ENCODE peak calls at places on chromosomes 11 and 22, in four cellular contexts. S is GM12878, X is esophagus muscularis mucosa, Y is GM23248. P is an unnamed sample.

GRCh38 chr11:99383628-99384300 is 363.0 kb downstream of the CNTN5 start:
- DNase-seq in S (no peak), X (no peak), Y (no peak), P (no peak)

GRCh38 chr11:19474954-19475811 is 234.4 kb upstream of the E2F8 start:
- DNase-seq in S (peak), X (no peak), Y (no peak), P (no peak)

GRCh38 chr11:114604179-114604813 is 8.7 kb upstream of the NXPE4 start:
- DNase-seq in S (no peak), X (peak), Y (no peak), P (no peak)

GRCh38 chr22:21865041-21865440 is 2.4 kb downstream of the MAPK1 start:
- DNase-seq in S (no peak), X (no peak), Y (peak), P (peak)

GRCh38 chr22:47591016-47591415 is 828.6 kb downstream of the TBC1D22A start:
- DNase-seq in S (no peak), X (no peak), Y (no peak), P (no peak)

GRCh38 chr11:77073328-77074001 is 6.7 kb downstream of the CAPN5 start:
- DNase-seq in S (no peak), X (no peak), Y (peak), P (peak)

GRCh38 chr11:26045082-26045481 is 286.8 kb upstream of the ANO3 start:
- DNase-seq in S (no peak), X (no peak), Y (no peak), P (no peak)

GRCh38 chr22:47228767-47229166 is 466.3 kb downstream of the TBC1D22A start:
- DNase-seq in S (no peak), X (no peak), Y (peak), P (no peak)

GRCh38 chr11:80987161-80987560 is 1546.3 kb upstream of the TENM4 start:
- DNase-seq in S (no peak), X (no peak), Y (peak), P (no peak)

GRCh38 chr22:37207981-37208380 is 4.3 kb downstream of the SSTR3 start:
- DNase-seq in S (no peak), X (no peak), Y (no peak), P (no peak)

GRCh38 chr11:118870396-118871343 is 13.0 kb upstream of the CXCR5 start:
- DNase-seq in S (peak), X (no peak), Y (peak), P (no peak)

GRCh38 chr11:299081-299891 is at the start of gene IFITM5:
- DNase-seq in S (no peak), X (no peak), Y (no peak), P (no peak)

GRCh38 chr11:76706667-76707066 is 36.1 kb upstream of the LRRC32 start:
- DNase-seq in S (no peak), X (no peak), Y (no peak), P (no peak)

GRCh38 chr11:66956689-66957290 is 1.4 kb downstream of the PC start:
- DNase-seq in S (no peak), X (no peak), Y (peak), P (peak)

GRCh38 chr22:20299736-20300136 is 20.1 kb downstream of the DGCR6L start:
- DNase-seq in S (no peak), X (no peak), Y (peak), P (no peak)

GRCh38 chr22:36411589-36412258 is 24.0 kb upstream of the MYH9 start:
- DNase-seq in S (no peak), X (no peak), Y (no peak), P (no peak)

GRCh38 chr11:110355011-110355744 is 58.8 kb upstream of the RDX start:
- DNase-seq in S (no peak), X (no peak), Y (no peak), P (no peak)

GRCh38 chr22:27422442-27422841 is 379.1 kb downstream of the MN1 start:
- DNase-seq in S (no peak), X (no peak), Y (no peak), P (no peak)

GRCh38 chr11:102171101-102171500 is 60.9 kb downstream of the YAP1 start:
- DNase-seq in S (no peak), X (no peak), Y (peak), P (peak)

GRCh38 chr11:117218133-117218915 is 13.5 kb downstream of the PCSK7 start:
- DNase-seq in S (no peak), X (no peak), Y (no peak), P (no peak)

GRCh38 chr11:126824035-126824607 is 176.4 kb downstream of the KIRREL3 start:
- DNase-seq in S (no peak), X (no peak), Y (no peak), P (no peak)

GRCh38 chr11:88569342-88569741 is 231.8 kb upstream of the CTSC start:
- DNase-seq in S (no peak), X (no peak), Y (peak), P (no peak)

GRCh38 chr22:49979587-49980264 is 19.2 kb downstream of the PIM3 start:
- DNase-seq in S (no peak), X (no peak), Y (peak), P (peak)

GRCh38 chr22:33221566-33221965 is 163.4 kb upstream of the SYN3 start:
- DNase-seq in S (no peak), X (no peak), Y (peak), P (peak)

GRCh38 chr11:93033093-93033492 is 63.6 kb downstream of the MTNR1B start:
- DNase-seq in S (no peak), X (no peak), Y (no peak), P (no peak)

GRCh38 chr11:10605941-10606381 is 37.5 kb upstream of the LYVE1 start:
- DNase-seq in S (no peak), X (peak), Y (peak), P (peak)

GRCh38 chr22:33766056-33766455 is 154.2 kb downstream of the LARGE1 start:
- DNase-seq in S (no peak), X (no peak), Y (no peak), P (no peak)

GRCh38 chr11:19957301-19957985 is 202.8 kb downstream of the DBX1 start:
- DNase-seq in S (no peak), X (no peak), Y (no peak), P (no peak)

GRCh38 chr11:34909435-34909834 is 6.7 kb downstream of the APIP start:
- DNase-seq in S (no peak), X (no peak), Y (no peak), P (no peak)

GRCh38 chr11:8806974-8807373 is 104.0 kb upstream of the AKIP1 start:
- DNase-seq in S (no peak), X (no peak), Y (no peak), P (no peak)
- H3K4me3 ChIP-seq in S (no peak), X (peak), Y (peak), P (peak)

GRCh38 chr11:43285826-43286225 is 26.0 kb upstream of the API5 start:
- DNase-seq in S (no peak), X (peak), Y (peak), P (no peak)

GRCh38 chr11:43278302-43278956 is 33.4 kb upstream of the API5 start:
- DNase-seq in S (no peak), X (peak), Y (peak), P (peak)

GRCh38 chr11:43282607-43283440 is 29.0 kb upstream of the API5 start:
- DNase-seq in S (no peak), X (peak), Y (peak), P (peak)
- H3K4me3 ChIP-seq in S (no peak), X (no peak), Y (no peak), P (no peak)

DNA sequence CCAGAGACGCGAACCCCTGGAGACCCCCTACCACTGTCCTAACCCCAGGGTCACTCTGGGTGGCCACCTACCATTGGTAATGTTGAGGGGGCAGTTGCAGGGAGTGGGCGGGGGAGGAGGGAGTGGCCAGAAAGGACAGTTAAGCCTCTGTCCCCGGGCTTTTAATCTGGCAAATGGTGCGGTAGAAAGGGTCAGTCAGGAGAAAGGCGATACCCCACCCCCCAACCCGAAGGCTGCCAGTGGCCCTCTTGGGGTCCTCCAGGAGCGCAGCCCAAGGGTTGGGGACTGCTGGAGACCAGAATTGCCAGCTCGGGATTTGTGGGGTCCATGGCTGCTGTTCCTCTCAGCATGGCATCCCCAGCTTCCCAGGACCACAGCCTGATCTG is 742 bp downstream of the P2RY2 start:
- DNase-seq in S (no peak), X (no peak), Y (no peak), P (no peak)
- H3K4me3 ChIP-seq in S (no peak), X (peak), Y (peak), P (no peak)

GRCh38 chr11:3163241-3163981 is 1.7 kb downstream of the OSBPL5 start:
- DNase-seq in S (no peak), X (no peak), Y (peak), P (peak)
- H3K4me3 ChIP-seq in S (no peak), X (peak), Y (peak), P (peak)

DNA sequence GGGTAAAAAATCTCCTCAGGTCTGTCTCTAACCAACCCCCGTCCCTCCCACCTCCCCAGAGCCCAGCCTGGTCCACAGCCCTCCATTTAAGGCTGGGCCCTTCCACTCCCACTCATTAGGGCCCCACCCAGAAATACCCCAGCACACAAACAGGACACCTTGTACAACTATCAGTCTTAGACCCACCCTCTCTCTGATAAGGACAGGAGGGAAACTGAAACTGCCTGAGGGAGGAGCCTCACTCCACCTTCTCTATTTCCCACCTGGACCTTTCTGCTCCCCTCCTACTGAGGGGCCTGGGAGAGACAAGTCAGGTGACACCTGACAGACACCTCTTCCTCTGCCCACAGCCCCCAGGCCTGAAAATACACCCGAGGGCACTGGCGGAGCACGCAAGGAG is 90.2 kb downstream of the PLEKHA7 start:
- DNase-seq in S (no peak), X (no peak), Y (no peak), P (no peak)
- H3K4me3 ChIP-seq in S (no peak), X (no peak), Y (no peak), P (no peak)

DNA sequence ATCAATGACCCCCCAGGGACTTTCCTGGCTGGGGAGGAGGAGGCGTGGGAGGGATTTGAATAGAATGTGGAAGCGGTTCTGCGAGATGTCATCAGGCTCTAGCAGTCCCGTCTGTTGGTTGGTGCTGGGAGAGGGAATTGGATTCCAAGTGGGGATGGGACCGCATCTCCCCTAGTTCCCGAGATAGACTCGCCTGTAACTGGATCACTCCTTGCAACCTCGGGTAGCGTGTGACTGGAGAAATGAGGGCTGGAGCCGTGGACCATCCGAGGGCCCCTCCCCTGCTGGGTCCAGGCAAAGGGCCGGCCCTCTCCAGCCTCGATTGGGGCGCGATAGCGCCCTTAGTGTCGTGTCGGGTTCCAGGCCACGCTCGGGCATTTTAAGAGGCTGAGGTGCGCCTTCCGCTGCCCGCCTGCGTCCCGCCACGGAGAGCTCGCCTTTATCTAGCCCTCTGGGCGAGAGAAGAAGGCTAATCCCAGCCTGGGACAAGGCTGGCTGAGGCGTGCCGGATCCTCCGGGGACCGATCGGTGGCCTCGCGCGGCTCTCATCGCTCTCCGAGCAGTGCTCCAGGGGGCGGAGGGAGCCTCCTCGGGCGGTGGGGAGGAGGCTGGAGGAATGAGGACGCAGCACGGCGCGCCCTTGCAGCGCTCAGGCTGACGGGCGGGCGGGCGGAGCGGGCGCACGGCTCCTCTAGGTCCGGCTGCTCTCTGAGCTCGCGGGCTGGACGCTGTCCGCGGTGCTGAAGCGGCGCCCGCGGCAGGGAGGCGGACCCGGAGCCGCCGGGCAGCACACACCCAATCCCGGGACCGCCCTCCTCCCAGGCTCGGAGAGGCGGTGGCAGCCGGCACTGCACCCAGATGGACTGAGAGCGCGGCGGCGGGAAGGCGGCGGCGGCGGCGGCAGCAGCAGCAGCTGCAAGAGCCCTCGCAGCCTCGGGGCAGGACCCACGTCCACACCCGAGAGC is 107.8 kb downstream of the OSBP2 start:
- DNase-seq in S (no peak), X (no peak), Y (peak), P (peak)
- H3K4me3 ChIP-seq in S (no peak), X (peak), Y (peak), P (peak)

DNA sequence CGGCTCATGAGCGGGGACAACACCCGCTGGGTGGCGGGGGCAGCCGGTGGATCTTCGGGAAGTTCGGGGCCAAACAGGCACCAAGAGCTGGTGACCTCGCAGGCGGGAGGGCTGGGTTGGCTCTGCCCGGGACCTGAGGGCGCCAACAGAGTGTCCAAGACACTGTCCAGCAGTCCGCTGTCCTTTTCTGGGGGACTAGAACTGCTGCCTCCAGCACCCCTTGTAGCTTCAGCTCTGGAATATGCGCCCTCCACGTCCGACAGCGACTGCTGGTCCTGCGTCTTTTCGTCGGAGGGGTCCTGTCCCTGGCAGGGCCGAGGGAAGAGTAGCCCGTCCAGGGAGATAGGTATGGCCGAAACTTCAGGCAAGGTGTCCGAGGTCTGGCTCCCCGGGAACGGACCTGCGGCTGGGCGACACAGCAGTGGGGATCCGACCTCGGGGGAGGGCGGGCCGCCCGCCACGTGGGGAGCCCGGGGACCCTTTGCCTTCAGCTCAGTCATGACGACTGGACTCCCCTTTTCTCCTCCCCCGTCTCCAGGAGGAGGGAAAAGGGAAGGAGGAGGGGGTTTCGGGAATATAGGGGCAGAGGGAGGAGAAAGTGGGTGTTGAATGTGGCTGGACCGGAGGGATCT is 926 bp downstream of the PGR start:
- DNase-seq in S (no peak), X (no peak), Y (no peak), P (no peak)
- H3K4me3 ChIP-seq in S (no peak), X (peak), Y (no peak), P (peak)

DNA sequence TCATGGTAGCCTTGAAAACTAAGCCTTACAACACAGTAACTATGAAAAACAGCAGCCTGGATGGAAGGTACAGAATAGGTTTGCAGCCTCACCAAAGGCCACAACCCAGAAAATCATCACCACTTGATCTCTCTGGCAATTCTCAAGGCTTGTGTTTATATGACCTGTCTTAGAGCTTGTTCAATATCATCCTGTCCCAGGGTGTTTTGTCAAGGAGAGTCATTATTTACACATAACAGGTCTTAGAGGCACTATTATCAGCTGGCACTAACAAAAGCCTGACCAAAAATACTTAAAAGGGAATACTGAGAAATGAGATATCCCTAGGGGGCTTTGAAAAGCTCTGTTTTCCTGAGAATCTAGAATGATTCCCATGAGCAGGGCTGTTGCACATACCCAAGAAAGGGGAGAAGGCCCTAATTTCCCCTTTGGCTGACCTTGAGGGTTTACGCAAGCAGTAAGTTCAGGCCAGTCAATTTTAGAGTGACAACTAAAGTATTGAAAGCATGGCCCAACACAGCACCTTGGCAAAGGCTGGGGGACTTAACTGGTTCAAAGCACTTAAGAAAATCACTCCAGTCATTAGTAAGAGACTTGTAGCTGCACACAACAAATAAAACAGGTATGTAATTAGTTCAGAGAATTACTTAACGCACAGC is 7.9 kb downstream of the SC5D start:
- DNase-seq in S (no peak), X (no peak), Y (no peak), P (peak)
- H3K4me3 ChIP-seq in S (no peak), X (no peak), Y (no peak), P (peak)

GRCh38 chr22:16838073-16838472 is 12.9 kb upstream of the XKR3 start:
- DNase-seq in S (no peak), X (no peak), Y (peak), P (no peak)
- H3K4me3 ChIP-seq in S (no peak), X (no peak), Y (peak), P (peak)

GRCh38 chr22:32042924-32043323 is at the start of gene SLC5A1:
- DNase-seq in S (no peak), X (no peak), Y (no peak), P (no peak)
- H3K4me3 ChIP-seq in S (no peak), X (no peak), Y (no peak), P (no peak)